ENCODE peak calls at places on chromosomes 6 and 20, in six cellular contexts. P is islet precursor cell; Z is mucosa of gallbladder; G is skeletal muscle cell; Q is NCI-H510A treated with DMSO at 0.1 percent for 48 hours; R is stimulated activated CD4-positive, alpha-beta T cell treated with anti-CD3 and anti-CD28 coated beads, Interleukin-1b, Interleukin-23, amount 100 ng/mL, for 48 hours. C is an unnamed sample.

GRCh38 chr6:2579241-2579761 is 171.4 kb downstream of the MYLK4 start:
- DNase-seq in P (peak; percentile 77), G (no peak), Z (no peak), Q (no peak), R (no peak), C (no peak)

GRCh38 chr6:75882734-75883133 is 133.7 kb downstream of the MYO6 start:
- DNase-seq in R (no peak), Z (no peak), G (peak; percentile 48), Q (no peak), P (no peak), C (no peak)

GRCh38 chr6:44004625-44005506 is 122.4 kb downstream of the MRPL14 start:
- DNase-seq in P (no peak), Z (no peak), G (no peak), R (peak; percentile 15), Q (no peak), C (no peak)

GRCh38 chr6:159066479-159066878 is 21.7 kb upstream of the TAGAP start:
- DNase-seq in P (no peak), R (no peak), Z (no peak), G (no peak), Q (no peak), C (no peak)

GRCh38 chr20:13402171-13402760 is 181.2 kb downstream of the ISM1 start:
- DNase-seq in P (no peak), Z (no peak), Q (no peak), R (no peak), G (no peak), C (no peak)

GRCh38 chr6:159279790-159280277 is 110.6 kb downstream of the FNDC1 start:
- DNase-seq in Q (no peak), P (no peak), Z (peak; percentile 22), R (no peak), G (no peak), C (no peak)

GRCh38 chr20:58179432-58180099 is 48.9 kb downstream of the ANKRD60 start:
- DNase-seq in G (no peak), R (peak; percentile 56), P (peak; percentile 77), Z (peak; percentile 49), Q (no peak), C (no peak)

GRCh38 chr6:36964908-36965307 is 10.4 kb downstream of the PI16 start:
- DNase-seq in P (no peak), Q (no peak), Z (no peak), G (no peak), R (no peak), C (no peak)

GRCh38 chr6:34546551-34547321 is 9.4 kb downstream of the SPDEF start:
- DNase-seq in R (no peak), Z (peak; percentile 71), Q (peak; percentile 92), G (no peak), P (no peak), C (no peak)

GRCh38 chr20:38158701-38159325 is 6.3 kb downstream of the TGM2 start:
- DNase-seq in P (no peak), Z (no peak), R (no peak), Q (no peak), G (no peak), C (no peak)

GRCh38 chr6:36592221-36592655 is 1.9 kb upstream of the SRSF3 start:
- DNase-seq in R (no peak), P (no peak), G (no peak), Z (no peak), Q (no peak), C (no peak)

GRCh38 chr6:28841290-28841689 is 82.5 kb downstream of the TRIM27 start:
- DNase-seq in G (no peak), P (no peak), Q (no peak), R (no peak), Z (no peak), C (peak; percentile 30)

GRCh38 chr20:59708326-59708725 is 104.0 kb downstream of the PHACTR3 start:
- DNase-seq in P (peak; percentile 16), Q (no peak), G (no peak), R (no peak), Z (no peak), C (no peak)

GRCh38 chr6:125611573-125612399 is 137.6 kb upstream of the HEY2 start:
- DNase-seq in Q (no peak), R (no peak), P (no peak), Z (no peak), G (no peak), C (no peak)